ENCODE peak calls at places on chromosomes 2 and 18, in seven cellular contexts. D, H, R, C, N, T and J are unnamed samples.

GRCh38 chr2:144643537-144644336 is 123.8 kb upstream of the ZEB2 start:
- DNase-seq in H (no peak), R (no peak), N (no peak), T (no peak), D (no peak), C (no peak), J (no peak)

GRCh38 chr18:35245719-35246317 is 5.0 kb downstream of the ZNF397 start:
- DNase-seq in C (no peak), R (no peak), H (no peak), T (no peak), N (no peak), D (no peak), J (no peak)

GRCh38 chr18:42242758-42243157 is 287.7 kb downstream of the PIK3C3 start:
- DNase-seq in N (no peak), R (no peak), H (no peak), C (no peak), D (no peak), T (no peak), J (no peak)

GRCh38 chr18:33802955-33803354 is 224.9 kb downstream of the ASXL3 start:
- DNase-seq in N (no peak), T (no peak), C (peak), R (no peak), D (no peak), H (no peak), J (no peak)

GRCh38 chr2:28322887-28323483 is 69.7 kb upstream of the FOSL2 start:
- DNase-seq in H (no peak), T (peak), R (peak), C (no peak), N (no peak), D (no peak), J (no peak)

GRCh38 chr18:62543021-62543420 is 20.2 kb downstream of the ZCCHC2 start:
- DNase-seq in H (no peak), R (no peak), T (no peak), D (no peak), N (no peak), C (no peak), J (no peak)

GRCh38 chr2:235489897-235490296 is 3.9 kb upstream of the AGAP1 start:
- DNase-seq in H (no peak), T (no peak), R (no peak), D (no peak), N (no peak), C (no peak), J (no peak)

GRCh38 chr2:38443021-38443541 is 66.0 kb upstream of the ATL2 start:
- DNase-seq in N (no peak), R (no peak), C (peak), H (no peak), D (peak), T (no peak), J (no peak)

GRCh38 chr18:46152436-46152807 is 48.2 kb downstream of the HAUS1 start:
- DNase-seq in C (no peak), N (no peak), H (no peak), D (peak), T (no peak), R (peak), J (peak)

GRCh38 chr2:1804865-1805264 is 60.5 kb upstream of the PXDN start:
- DNase-seq in T (no peak), D (no peak), H (no peak), R (no peak), N (no peak), C (no peak), J (no peak)

GRCh38 chr18:24633121-24633520 is 172.7 kb downstream of the HRH4 start:
- DNase-seq in N (no peak), H (no peak), C (no peak), D (no peak), T (no peak), R (no peak), J (no peak)

GRCh38 chr2:50401772-50402653 is 629.9 kb downstream of the NRXN1 start:
- DNase-seq in N (peak), T (no peak), C (peak), H (peak), R (peak), D (peak), J (no peak)

GRCh38 chr2:179861777-179862117 is 335 bp upstream of the ZNF385B start:
- DNase-seq in C (no peak), D (no peak), N (no peak), H (no peak), R (peak), T (no peak), J (no peak)

GRCh38 chr18:54357082-54357659 is 487 bp downstream of the STARD6 start:
- DNase-seq in R (no peak), N (no peak), T (no peak), D (no peak), H (no peak), C (no peak), J (no peak)

GRCh38 chr18:44229693-44230108 is 451.0 kb upstream of the SETBP1 start:
- DNase-seq in T (no peak), N (peak), H (peak), C (peak), R (peak), D (peak), J (peak)

GRCh38 chr2:188003800-188004199 is 287.9 kb upstream of the GULP1 start:
- DNase-seq in N (no peak), C (no peak), D (no peak), T (no peak), R (no peak), H (no peak), J (no peak)

GRCh38 chr2:239118675-239119211 is 270.9 kb downstream of the TWIST2 start:
- DNase-seq in H (no peak), R (no peak), D (no peak), C (no peak), N (no peak), T (no peak), J (no peak)

GRCh38 chr2:38056216-38056615 is 19.7 kb downstream of the CYP1B1 start:
- DNase-seq in D (no peak), N (no peak), R (no peak), T (no peak), C (no peak), H (no peak), J (no peak)

GRCh38 chr2:71922501-71923142 is 225.0 kb downstream of the CYP26B1 start:
- DNase-seq in N (no peak), D (no peak), T (no peak), R (no peak), C (no peak), H (no peak), J (no peak)

GRCh38 chr2:24577481-24577880 is 86.4 kb downstream of the NCOA1 start:
- DNase-seq in D (no peak), T (no peak), C (no peak), H (no peak), N (no peak), R (no peak), J (no peak)

GRCh38 chr2:100482741-100483140 is 12.5 kb downstream of the NMS start:
- DNase-seq in N (no peak), R (peak), C (no peak), H (no peak), D (no peak), T (no peak), J (no peak)

GRCh38 chr2:218627939-218628338 is 20.2 kb downstream of the PLCD4 start:
- DNase-seq in H (no peak), R (no peak), T (no peak), N (no peak), C (no peak), D (no peak), J (no peak)

GRCh38 chr2:209472386-209472832 is 48.6 kb downstream of the MAP2 start:
- DNase-seq in T (no peak), C (no peak), R (peak), N (no peak), H (no peak), D (no peak), J (peak)

GRCh38 chr18:34647251-34647650 is 62.8 kb upstream of the DTNA start:
- DNase-seq in R (no peak), T (no peak), C (no peak), N (no peak), D (peak), H (no peak), J (no peak)

GRCh38 chr2:144358979-144359541 is 160.9 kb downstream of the ZEB2 start:
- DNase-seq in R (peak), C (no peak), H (no peak), T (no peak), D (peak), N (no peak), J (no peak)

GRCh38 chr18:25284861-25285574 is 66.9 kb downstream of the ZNF521 start:
- DNase-seq in N (no peak), D (no peak), R (peak), H (no peak), T (no peak), C (no peak), J (peak)

GRCh38 chr18:38493991-38494559 is 928.5 kb upstream of the CELF4 start:
- DNase-seq in H (no peak), D (no peak), R (no peak), T (no peak), C (no peak), N (no peak), J (no peak)

GRCh38 chr2:38375711-38376345 is 1.2 kb downstream of the ATL2 start:
- DNase-seq in H (peak), D (peak), C (no peak), N (no peak), R (peak), T (no peak), J (no peak)

GRCh38 chr2:25972049-25972823 is 10.1 kb downstream of the KIF3C start:
- DNase-seq in T (no peak), R (peak), D (no peak), H (no peak), C (no peak), N (no peak), J (no peak)

GRCh38 chr2:9805435-9806297 is 37.6 kb upstream of the TAF1B start:
- DNase-seq in R (peak), N (peak), C (peak), D (no peak), H (peak), T (peak), J (no peak)

GRCh38 chr18:37332764-37333420 is 232.7 kb downstream of the CELF4 start:
- DNase-seq in C (no peak), T (no peak), R (no peak), H (no peak), D (no peak), N (no peak), J (no peak)

GRCh38 chr18:68874361-68874760 is 76.5 kb downstream of the CCDC102B start:
- DNase-seq in R (peak), N (no peak), C (no peak), H (no peak), T (no peak), D (no peak), J (peak)

GRCh38 chr2:195252018-195252417 is 405.0 kb upstream of the SLC39A10 start:
- DNase-seq in N (no peak), R (no peak), D (no peak), T (no peak), H (no peak), C (no peak), J (no peak)

GRCh38 chr18:46035701-46036680 is 36.1 kb downstream of the PSTPIP2 start:
- DNase-seq in C (no peak), R (peak), H (no peak), N (no peak), D (no peak), T (no peak), J (no peak)

GRCh38 chr2:12326449-12327190 is 390.1 kb upstream of the TRIB2 start:
- DNase-seq in T (no peak), D (no peak), N (no peak), C (peak), R (no peak), H (no peak), J (no peak)
- TF ChIP-seq CTCF in T (no peak), D (no peak), N (no peak), C (peak), R (no peak), H (no peak), J (no peak)

DNA sequence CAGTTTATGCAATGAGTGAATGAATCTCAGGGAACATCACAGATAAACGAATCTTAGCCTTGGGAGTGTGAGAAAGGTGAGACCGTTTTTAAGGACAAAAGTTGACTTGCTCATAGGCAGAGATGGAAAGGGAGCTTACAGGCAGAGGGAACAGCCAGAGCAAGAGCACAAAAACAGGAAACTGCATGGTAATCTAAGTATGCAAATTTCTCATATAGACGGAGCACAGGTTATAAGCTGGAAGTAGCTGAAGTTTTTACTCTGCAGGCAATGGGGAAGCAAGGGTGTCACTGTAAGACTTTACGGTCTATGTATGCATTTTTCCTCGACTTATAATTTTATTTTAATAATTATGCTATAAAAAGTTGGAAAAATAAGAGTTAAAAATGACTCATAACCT is 44.8 kb upstream of the STRN start:
- DNase-seq in R (no peak), C (no peak), N (no peak), H (no peak), D (no peak), T (no peak), J (no peak)
- H3K4me3 ChIP-seq in R (no peak), C (no peak), N (no peak), H (no peak), D (no peak), T (no peak), J (no peak)

GRCh38 chr2:19369341-19369955 is 11.0 kb upstream of the OSR1 start:
- DNase-seq in N (no peak), H (peak), R (peak), T (no peak), C (no peak), D (no peak), J (no peak)
- TF ChIP-seq CTCF in N (no peak), H (no peak), R (peak), T (no peak), C (no peak), D (no peak), J (peak)

DNA sequence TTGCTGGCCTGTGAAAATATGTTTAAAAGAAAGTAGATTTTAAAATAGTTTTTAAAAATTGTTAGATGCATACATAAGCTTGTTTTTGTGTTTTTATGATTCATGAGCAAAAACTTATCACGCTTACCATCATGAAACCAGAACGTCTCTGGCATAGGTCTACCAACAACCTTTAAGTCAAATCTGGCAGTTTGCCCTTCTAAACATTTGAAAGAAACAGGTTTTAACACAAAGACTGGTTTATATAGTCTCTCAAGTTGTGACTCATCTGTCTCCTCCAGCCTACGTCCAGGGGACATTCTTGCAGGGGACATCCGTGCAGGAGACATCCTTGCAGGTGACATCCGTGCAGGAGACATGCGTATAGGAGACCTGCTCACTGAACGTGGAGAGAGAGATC is 29.6 kb downstream of the TTN start:
- DNase-seq in N (no peak), R (no peak), D (no peak), H (no peak), C (no peak), T (no peak), J (no peak)
- H3K4me3 ChIP-seq in N (no peak), R (no peak), D (no peak), H (no peak), C (no peak), T (no peak), J (no peak)

GRCh38 chr2:158905824-158906223 is 62.6 kb upstream of the TANC1 start:
- DNase-seq in N (no peak), C (no peak), R (no peak), D (no peak), H (no peak), T (no peak), J (no peak)
- TF ChIP-seq CTCF in N (no peak), C (no peak), R (no peak), D (no peak), H (no peak), T (no peak), J (no peak)

GRCh38 chr18:59881728-59882685 is 17.8 kb upstream of the PMAIP1 start:
- DNase-seq in R (peak), D (no peak), H (no peak), N (no peak), C (no peak), T (peak), J (no peak)

GRCh38 chr18:59884331-59884730 is 15.5 kb upstream of the PMAIP1 start:
- DNase-seq in N (no peak), D (no peak), C (no peak), R (no peak), H (no peak), T (no peak), J (no peak)

GRCh38 chr18:59885579-59886163 is 14.1 kb upstream of the PMAIP1 start:
- DNase-seq in D (no peak), R (peak), H (no peak), T (no peak), C (no peak), N (no peak), J (no peak)
- H3K4me3 ChIP-seq in D (no peak), R (peak), H (no peak), T (no peak), C (no peak), N (no peak), J (peak)

DNA sequence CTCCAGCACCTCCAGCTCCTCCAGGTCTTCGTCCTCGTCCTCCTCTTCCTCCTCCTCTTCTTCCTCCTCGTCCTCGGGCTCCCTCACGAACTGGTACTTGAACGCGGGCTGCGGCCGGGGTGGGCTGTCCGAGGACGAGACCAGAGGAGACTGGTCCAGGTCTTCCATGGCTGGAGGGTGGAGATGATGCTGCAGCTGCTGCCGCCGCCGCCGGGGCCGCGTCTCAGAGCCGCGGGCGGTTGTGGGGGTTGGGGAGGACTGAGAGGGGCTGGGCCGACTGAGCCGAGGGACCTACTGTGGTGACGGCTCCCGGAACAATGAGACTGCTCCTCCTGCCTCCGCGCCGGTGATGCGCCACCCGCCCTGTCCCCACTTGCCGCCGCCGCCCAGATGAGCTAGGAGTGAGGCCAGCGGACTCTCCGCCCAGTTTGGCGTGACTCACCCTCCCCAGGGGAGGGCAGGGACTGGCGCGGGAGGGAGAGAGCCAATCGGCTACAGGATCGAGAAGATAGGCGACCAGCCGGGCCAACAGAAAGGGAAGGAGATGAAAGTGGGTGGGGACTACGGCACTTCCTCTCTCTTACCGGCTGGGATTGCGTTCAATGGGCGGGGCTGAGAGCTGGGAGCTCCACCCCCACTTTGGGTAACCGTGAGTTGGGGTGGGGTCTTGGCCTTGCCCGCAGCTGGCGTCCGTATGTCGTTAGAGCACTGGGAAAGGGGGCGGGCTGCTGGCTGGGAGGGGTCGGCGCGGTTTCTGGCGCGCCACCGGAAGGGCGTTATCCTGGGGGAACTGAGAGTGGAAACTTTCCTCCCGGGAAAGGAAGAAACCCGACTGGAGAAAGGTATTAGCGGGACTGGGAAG is at the start of gene RTN4:
- DNase-seq in C (peak), H (peak), T (peak), R (peak), D (peak), N (peak), J (peak)
- TF ChIP-seq CTCF in C (no peak), H (peak), T (no peak), R (peak), D (no peak), N (no peak), J (peak)

GRCh38 chr18:9120796-9121195 is 15.8 kb upstream of the ANKRD12 start:
- DNase-seq in C (no peak), D (no peak), T (no peak), H (no peak), N (no peak), R (no peak), J (no peak)
- H3K4me3 ChIP-seq in C (no peak), D (no peak), T (no peak), H (no peak), N (no peak), R (no peak), J (no peak)

DNA sequence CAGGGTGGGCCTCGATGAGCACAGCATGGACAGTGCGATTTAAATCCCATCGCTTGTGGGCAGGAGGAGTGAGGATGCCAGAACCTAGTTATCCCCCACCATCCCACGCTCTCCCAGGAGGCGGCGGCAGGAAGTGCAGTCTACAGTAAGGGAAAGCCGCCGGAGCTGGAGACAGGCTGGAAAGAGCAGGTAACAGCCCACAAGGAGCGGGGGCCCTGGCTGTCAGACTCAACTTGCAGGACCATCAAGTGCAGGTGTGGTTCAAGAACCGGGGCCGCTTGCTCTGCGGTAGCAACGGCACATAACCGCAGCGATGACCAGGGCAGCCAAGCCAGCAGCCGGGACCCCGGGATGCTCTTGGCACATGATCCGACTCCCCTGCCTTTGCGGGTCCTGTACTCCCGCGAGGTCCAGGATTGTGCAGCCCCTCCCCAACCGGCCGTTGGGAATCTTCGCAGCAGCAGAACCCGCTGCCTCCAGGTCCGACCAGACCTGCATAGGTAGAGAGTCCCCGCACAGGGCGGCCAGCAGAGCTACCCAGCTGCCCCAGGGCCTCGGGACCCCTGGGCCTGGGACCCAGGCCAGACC is 82.1 kb downstream of the BIN1 start:
- DNase-seq in C (peak), R (no peak), T (no peak), H (no peak), N (no peak), D (peak), J (no peak)
- TF ChIP-seq CTCF in C (no peak), R (peak), T (no peak), H (peak), N (peak), D (no peak), J (peak)